ENCODE peak calls at places on chromosomes 4 and X, in four cellular contexts. C, U, J and H are unnamed samples.

GRCh38 chrX:23673108-23673507 is 5.8 kb downstream of the PRDX4 start:
- DNase-seq in J (no peak), U (no peak), C (no peak), H (no peak)

GRCh38 chrX:130108647-130109428 is 1.5 kb downstream of the ELF4 start:
- DNase-seq in C (no peak), J (no peak), U (no peak), H (peak)

GRCh38 chrX:134692990-134693389 is 34.7 kb upstream of the PLAC1 start:
- DNase-seq in J (no peak), U (peak), C (no peak), H (no peak)

GRCh38 chrX:152904151-152905080 is 6.5 kb downstream of the ZNF185 start:
- DNase-seq in J (no peak), U (peak), C (peak), H (peak)

GRCh38 chr4:106529348-106530033 is 160.9 kb upstream of the GIMD1 start:
- DNase-seq in U (peak), J (no peak), C (no peak), H (no peak)

GRCh38 chrX:33336783-33337182 is 125.4 kb upstream of the DMD start:
- DNase-seq in J (no peak), U (peak), C (peak), H (peak)

GRCh38 chrX:110310896-110311295 is 7.0 kb downstream of the AMMECR1 start:
- DNase-seq in C (no peak), J (no peak), U (no peak), H (no peak)

GRCh38 chr4:101730291-101731117 is 60.0 kb upstream of the BANK1 start:
- DNase-seq in C (peak), J (peak), U (peak), H (peak)

GRCh38 chrX:12912786-12913185 is 6.4 kb downstream of the TLR8 start:
- DNase-seq in J (no peak), C (no peak), U (no peak), H (no peak)

GRCh38 chrX:86806786-86807185 is 658.5 kb downstream of the DACH2 start:
- DNase-seq in U (peak), C (peak), J (no peak), H (peak)

GRCh38 chr4:1567808-1568581 is 116.1 kb downstream of the FAM53A start:
- DNase-seq in J (no peak), U (no peak), C (no peak), H (no peak)

GRCh38 chr4:122785099-122785498 is 41.5 kb upstream of the FGF2 start:
- DNase-seq in U (no peak), C (no peak), J (no peak), H (no peak)

GRCh38 chr4:91325495-91325894 is 978.3 kb upstream of the GRID2 start:
- DNase-seq in C (no peak), U (no peak), J (no peak), H (no peak)

GRCh38 chr4:4818440-4819212 is 40.8 kb upstream of the MSX1 start:
- DNase-seq in C (no peak), J (no peak), U (no peak), H (no peak)

GRCh38 chr4:80208606-80209005 is 11.3 kb downstream of the PRDM8 start:
- DNase-seq in U (peak), J (no peak), C (no peak), H (no peak)

GRCh38 chrX:115297189-115297588 is 7.7 kb downstream of the LUZP4 start:
- DNase-seq in C (no peak), J (no peak), U (no peak), H (no peak)

GRCh38 chr4:152973614-152974200 is 37.6 kb downstream of the FHDC1 start:
- DNase-seq in J (no peak), C (no peak), U (no peak), H (no peak)
- H2BK5ac ChIP-seq in J (peak), C (no peak), U (no peak), H (no peak)

GRCh38 chrX:107773206-107773605 is 2.4 kb downstream of the TSC22D3 start:
- DNase-seq in U (no peak), J (no peak), C (peak), H (peak)
- H3K56ac ChIP-seq in U (no peak), J (no peak), C (no peak), H (no peak)

DNA sequence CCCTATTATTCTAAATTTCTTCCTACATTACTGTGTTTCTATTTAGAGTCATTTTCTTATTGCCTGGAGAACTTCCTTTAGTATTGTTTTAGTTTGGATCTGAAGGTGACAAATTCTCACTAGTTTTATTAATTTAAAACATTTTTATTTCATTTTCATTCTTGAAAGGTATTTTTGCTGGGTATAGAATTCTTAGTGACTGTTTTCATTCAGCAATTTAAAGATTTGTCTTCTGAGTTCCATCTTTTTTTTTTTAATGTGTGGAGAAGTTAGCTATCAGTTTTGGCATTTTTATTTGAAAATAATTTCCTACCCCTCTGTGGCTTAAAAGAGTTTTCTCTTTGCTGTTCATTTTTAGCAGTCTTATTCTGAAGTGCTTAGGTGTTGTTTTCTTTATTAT is 169.2 kb downstream of the FRAS1 start:
- DNase-seq in J (no peak), C (no peak), U (no peak), H (no peak)
- H2BK5ac ChIP-seq in J (no peak), C (no peak), U (no peak), H (no peak)

GRCh38 chrX:18272222-18272621 is 51.5 kb upstream of the BEND2 start:
- DNase-seq in C (no peak), J (no peak), U (no peak), H (no peak)

GRCh38 chrX:18271309-18271708 is 50.6 kb upstream of the BEND2 start:
- DNase-seq in J (no peak), C (no peak), U (no peak), H (no peak)

GRCh38 chrX:18271725-18272124 is 51.0 kb upstream of the BEND2 start:
- DNase-seq in U (no peak), C (no peak), J (no peak), H (no peak)
- H3K56ac ChIP-seq in U (no peak), C (no peak), J (no peak), H (no peak)

GRCh38 chr4:10981611-10982010 is 297.0 kb upstream of the CLNK start:
- DNase-seq in J (no peak), U (no peak), C (no peak), H (peak)

GRCh38 chr4:10982305-10982704 is 297.7 kb upstream of the CLNK start:
- DNase-seq in C (peak), J (no peak), U (no peak), H (peak)

GRCh38 chr4:10974371-10974770 is 289.8 kb upstream of the CLNK start:
- DNase-seq in U (no peak), C (no peak), J (no peak), H (no peak)

GRCh38 chr4:10979032-10979431 is 294.5 kb upstream of the CLNK start:
- DNase-seq in J (no peak), C (no peak), U (no peak), H (no peak)

DNA sequence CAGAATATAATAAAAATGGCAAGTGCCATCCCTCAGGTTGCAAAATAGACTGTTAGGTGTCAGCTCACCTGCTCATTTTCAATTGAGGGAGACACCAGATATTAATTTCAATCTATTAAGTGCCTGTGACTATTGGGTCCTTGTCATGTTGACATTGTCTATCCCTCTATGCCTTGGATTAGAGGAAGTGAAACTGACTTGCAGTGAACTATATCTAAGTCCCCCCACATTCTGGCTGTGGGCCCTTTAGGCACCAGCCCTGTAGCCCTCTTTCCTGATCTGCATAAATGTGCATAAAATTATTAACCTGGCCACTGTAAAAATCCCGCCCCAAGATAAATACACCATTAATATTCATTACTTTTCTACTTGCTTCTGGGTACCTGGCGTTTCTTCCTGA is 293.0 kb upstream of the CLNK start:
- DNase-seq in J (no peak), U (no peak), C (no peak), H (no peak)
- H2BK5ac ChIP-seq in J (no peak), U (no peak), C (no peak), H (no peak)

DNA sequence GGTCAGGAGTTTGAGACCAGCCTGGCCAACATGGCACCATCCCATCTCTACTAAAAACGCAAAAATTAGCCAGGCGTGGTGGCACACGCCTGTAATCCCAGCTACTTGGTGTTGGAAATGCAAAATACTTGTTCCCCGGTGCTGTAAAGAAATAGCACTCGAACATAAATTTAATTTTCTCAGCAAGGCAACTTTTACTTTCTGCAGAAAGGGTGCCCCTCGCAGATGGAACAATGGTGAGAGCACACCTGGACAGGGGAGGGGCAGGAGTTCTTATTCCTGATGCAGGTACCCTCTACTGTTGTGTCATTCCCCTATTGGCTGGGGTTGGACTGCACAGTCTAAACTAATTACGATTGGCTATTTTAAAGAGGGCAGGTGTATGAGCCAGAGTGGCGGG is 139.7 kb downstream of the FHIP1A start:
- DNase-seq in C (no peak), J (no peak), U (no peak), H (no peak)
- H3K56ac ChIP-seq in C (no peak), J (no peak), U (no peak), H (no peak)